ENCODE peak calls at places on chromosomes 7 and 10, in five cellular contexts. One of them, this sample, is unnamed.

GRCh38 chr7:14688208-14688607 is 214.3 kb downstream of the DGKB start:
- DNase-seq in transverse colon: no peak
- DNase-seq in heart left ventricle: no peak
- DNase-seq in IMR-90: no peak
- DNase-seq in GM12891: no peak
- DNase-seq in this sample: no peak

GRCh38 chr7:152072451-152072850 is 47.0 kb downstream of the GALNT11 start:
- DNase-seq in transverse colon: no peak
- DNase-seq in heart left ventricle: no peak
- DNase-seq in IMR-90: no peak
- DNase-seq in GM12891: no peak
- DNase-seq in this sample: no peak

GRCh38 chr10:117946525-117947070 is 100.1 kb downstream of the RAB11FIP2 start:
- DNase-seq in transverse colon: no peak
- DNase-seq in heart left ventricle: no peak
- DNase-seq in IMR-90: peak; percentile 29
- DNase-seq in GM12891: no peak
- DNase-seq in this sample: no peak

GRCh38 chr7:83267141-83267631 is 104.5 kb upstream of the PCLO start:
- DNase-seq in transverse colon: no peak
- DNase-seq in heart left ventricle: no peak
- DNase-seq in IMR-90: no peak
- DNase-seq in GM12891: no peak
- DNase-seq in this sample: no peak

GRCh38 chr10:693506-693905 is 4.0 kb upstream of the DIP2C start:
- DNase-seq in transverse colon: no peak
- DNase-seq in heart left ventricle: no peak
- DNase-seq in IMR-90: peak; percentile 49
- DNase-seq in GM12891: no peak
- DNase-seq in this sample: no peak

GRCh38 chr7:15839415-15840100 is 153.1 kb upstream of the MEOX2 start:
- DNase-seq in transverse colon: no peak
- DNase-seq in heart left ventricle: peak; percentile 81
- DNase-seq in IMR-90: no peak
- DNase-seq in GM12891: no peak
- DNase-seq in this sample: no peak

GRCh38 chr10:49367600-49367999 is 28.3 kb downstream of the DRGX start:
- DNase-seq in transverse colon: no peak
- DNase-seq in heart left ventricle: no peak
- DNase-seq in IMR-90: no peak
- DNase-seq in GM12891: no peak
- DNase-seq in this sample: no peak

GRCh38 chr10:88091490-88092061 is 228.2 kb downstream of the PTEN start:
- DNase-seq in transverse colon: peak; percentile 41
- DNase-seq in heart left ventricle: peak; percentile 27
- DNase-seq in IMR-90: no peak
- DNase-seq in GM12891: peak; percentile 38
- DNase-seq in this sample: peak; percentile 12

GRCh38 chr10:86820509-86820908 is 64.1 kb downstream of the BMPR1A start:
- DNase-seq in transverse colon: no peak
- DNase-seq in heart left ventricle: no peak
- DNase-seq in IMR-90: no peak
- DNase-seq in GM12891: no peak
- DNase-seq in this sample: no peak

GRCh38 chr10:11186330-11186729 is 168.7 kb downstream of the CELF2 start:
- DNase-seq in transverse colon: no peak
- DNase-seq in heart left ventricle: no peak
- DNase-seq in IMR-90: no peak
- DNase-seq in GM12891: no peak
- DNase-seq in this sample: no peak

GRCh38 chr10:72318383-72319262 is 36.1 kb downstream of the DNAJB12 start:
- DNase-seq in transverse colon: no peak
- DNase-seq in heart left ventricle: no peak
- DNase-seq in IMR-90: no peak
- DNase-seq in GM12891: no peak
- DNase-seq in this sample: no peak

GRCh38 chr7:26153823-26154783 is 2.1 kb downstream of the NFE2L3 start:
- DNase-seq in transverse colon: peak; percentile 82
- DNase-seq in heart left ventricle: peak; percentile 35
- DNase-seq in IMR-90: peak; percentile 68
- DNase-seq in GM12891: no peak
- DNase-seq in this sample: no peak

GRCh38 chr10:59589721-59590120 is 119.9 kb downstream of the SLC16A9 start:
- DNase-seq in transverse colon: no peak
- DNase-seq in heart left ventricle: no peak
- DNase-seq in IMR-90: no peak
- DNase-seq in GM12891: no peak
- DNase-seq in this sample: no peak

GRCh38 chr7:12974451-12975166 is 287.2 kb downstream of the ARL4A start:
- DNase-seq in transverse colon: no peak
- DNase-seq in heart left ventricle: no peak
- DNase-seq in IMR-90: no peak
- DNase-seq in GM12891: no peak
- DNase-seq in this sample: no peak

GRCh38 chr10:52652431-52653220 is 120.0 kb downstream of the MBL2 start:
- DNase-seq in transverse colon: no peak
- DNase-seq in heart left ventricle: no peak
- DNase-seq in IMR-90: no peak
- DNase-seq in GM12891: no peak
- DNase-seq in this sample: no peak

GRCh38 chr10:75347211-75347610 is 54.4 kb downstream of the ZNF503 start:
- DNase-seq in transverse colon: no peak
- DNase-seq in heart left ventricle: no peak
- DNase-seq in IMR-90: no peak
- DNase-seq in GM12891: no peak
- DNase-seq in this sample: no peak

GRCh38 chr7:65812281-65812680 is 60.6 kb upstream of the VKORC1L1 start:
- DNase-seq in transverse colon: no peak
- DNase-seq in heart left ventricle: no peak
- DNase-seq in IMR-90: peak; percentile 72
- DNase-seq in GM12891: no peak
- DNase-seq in this sample: no peak

DNA sequence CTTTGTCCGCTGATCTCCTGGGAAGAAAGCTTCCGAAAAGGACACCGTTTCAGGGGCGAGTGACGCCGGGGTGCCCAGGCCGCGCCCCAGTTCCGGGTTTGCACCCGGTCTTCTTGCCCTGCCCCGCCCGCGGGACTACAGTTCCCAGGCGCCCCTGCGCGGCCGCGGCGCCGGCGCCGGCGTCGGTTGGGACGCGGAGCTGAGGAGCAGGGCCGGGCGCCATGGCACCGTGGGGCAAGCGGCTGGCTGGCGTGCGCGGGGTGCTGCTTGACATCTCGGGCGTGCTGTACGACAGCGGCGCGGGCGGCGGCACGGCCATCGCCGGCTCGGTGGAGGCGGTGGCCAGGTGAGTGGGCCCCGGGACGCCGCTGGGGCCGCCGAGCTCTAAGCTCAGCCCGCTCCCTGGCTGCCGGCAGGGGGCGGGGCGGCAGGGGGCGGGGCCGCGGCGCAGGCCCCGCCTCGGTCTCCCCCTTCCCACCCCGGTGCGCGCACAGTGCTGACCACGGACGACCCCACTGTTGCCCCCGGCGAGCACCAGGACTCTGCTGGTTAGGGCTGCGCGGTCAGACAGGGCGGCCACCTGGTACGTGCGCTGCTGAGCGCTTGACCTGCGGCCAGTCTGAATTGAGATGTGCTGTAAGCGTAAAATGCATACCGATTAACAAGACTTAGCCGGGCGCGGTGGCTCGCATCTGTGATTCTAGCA is at the start of gene LHPP:
- DNase-seq in transverse colon: peak; percentile 91
- DNase-seq in heart left ventricle: peak; percentile 86
- DNase-seq in IMR-90: peak; percentile 66
- DNase-seq in GM12891: peak; percentile 94
- DNase-seq in this sample: peak; percentile 91
- TF ChIP-seq POLR2A in transverse colon: peak; percentile 43
- TF ChIP-seq POLR2A in heart left ventricle: peak; percentile 51
- TF ChIP-seq POLR2A in IMR-90: no peak
- TF ChIP-seq POLR2A in GM12891: peak; percentile 40
- TF ChIP-seq POLR2A in this sample: peak; percentile 43

GRCh38 chr10:78774999-78775711 is 293.6 kb upstream of the ZMIZ1 start:
- DNase-seq in transverse colon: no peak
- DNase-seq in heart left ventricle: no peak
- DNase-seq in IMR-90: peak; percentile 83
- DNase-seq in GM12891: no peak
- DNase-seq in this sample: no peak
- TF ChIP-seq POLR2A in transverse colon: no peak
- TF ChIP-seq POLR2A in heart left ventricle: no peak
- TF ChIP-seq POLR2A in IMR-90: no peak
- TF ChIP-seq POLR2A in GM12891: no peak
- TF ChIP-seq POLR2A in this sample: no peak

GRCh38 chr10:26698909-26699308 is 1.4 kb downstream of the PDSS1 start:
- DNase-seq in transverse colon: no peak
- DNase-seq in heart left ventricle: no peak
- DNase-seq in IMR-90: no peak
- DNase-seq in GM12891: no peak
- DNase-seq in this sample: peak; percentile 13

GRCh38 chr10:26699631-26700030 is 2.1 kb downstream of the PDSS1 start:
- DNase-seq in transverse colon: no peak
- DNase-seq in heart left ventricle: no peak
- DNase-seq in IMR-90: no peak
- DNase-seq in GM12891: no peak
- DNase-seq in this sample: no peak

GRCh38 chr10:26697922-26698608 is 564 bp downstream of the PDSS1 start:
- DNase-seq in transverse colon: no peak
- DNase-seq in heart left ventricle: no peak
- DNase-seq in IMR-90: no peak
- DNase-seq in GM12891: no peak
- DNase-seq in this sample: peak; percentile 27

GRCh38 chr10:26696786-26697162 is 727 bp upstream of the PDSS1 start:
- DNase-seq in transverse colon: no peak
- DNase-seq in heart left ventricle: no peak
- DNase-seq in IMR-90: peak; percentile 19
- DNase-seq in GM12891: no peak
- DNase-seq in this sample: no peak

DNA sequence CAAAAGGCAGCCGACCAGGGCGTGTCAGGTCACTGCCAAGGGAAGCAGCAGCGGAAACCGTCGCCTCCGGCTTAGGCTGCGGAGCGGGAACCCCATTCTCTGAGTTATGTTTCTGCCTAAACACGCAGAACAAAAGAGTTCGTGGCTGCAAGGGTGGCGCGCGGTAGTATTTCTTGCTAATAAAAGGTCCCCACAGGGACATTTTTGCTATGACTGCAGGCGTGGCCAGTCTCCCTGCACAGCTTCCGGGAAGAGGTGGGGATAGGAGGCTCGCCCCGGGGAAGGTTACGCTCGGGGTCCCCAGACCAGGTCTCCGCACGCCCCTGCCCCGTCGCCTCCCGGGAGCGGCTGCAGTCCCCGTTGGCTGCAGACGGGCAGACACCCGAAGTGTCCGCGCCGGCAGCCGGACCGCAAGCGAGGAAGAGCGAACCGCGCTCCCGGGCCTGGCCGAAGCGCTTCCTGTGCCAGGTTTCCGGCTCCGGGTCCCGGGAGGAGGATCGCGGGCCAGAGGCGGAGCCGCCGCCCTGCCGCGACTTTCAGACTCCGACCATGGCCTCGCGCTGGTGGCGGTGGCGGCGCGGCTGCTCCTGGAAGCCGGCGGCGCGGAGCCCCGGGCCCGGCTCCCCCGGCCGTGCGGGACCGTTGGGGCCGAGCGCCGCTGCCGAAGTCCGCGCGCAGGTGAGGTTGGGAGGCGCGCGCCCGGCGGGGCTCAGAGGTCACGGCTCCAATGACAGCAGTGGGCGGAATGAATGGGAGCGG is at the start of gene PDSS1:
- DNase-seq in transverse colon: peak; percentile 81
- DNase-seq in heart left ventricle: peak; percentile 83
- DNase-seq in IMR-90: peak; percentile 50
- DNase-seq in GM12891: peak; percentile 74
- DNase-seq in this sample: peak; percentile 80
- TF ChIP-seq POLR2A in transverse colon: peak; percentile 74
- TF ChIP-seq POLR2A in heart left ventricle: peak; percentile 71
- TF ChIP-seq POLR2A in IMR-90: no peak
- TF ChIP-seq POLR2A in GM12891: no peak
- TF ChIP-seq POLR2A in this sample: peak; percentile 84

DNA sequence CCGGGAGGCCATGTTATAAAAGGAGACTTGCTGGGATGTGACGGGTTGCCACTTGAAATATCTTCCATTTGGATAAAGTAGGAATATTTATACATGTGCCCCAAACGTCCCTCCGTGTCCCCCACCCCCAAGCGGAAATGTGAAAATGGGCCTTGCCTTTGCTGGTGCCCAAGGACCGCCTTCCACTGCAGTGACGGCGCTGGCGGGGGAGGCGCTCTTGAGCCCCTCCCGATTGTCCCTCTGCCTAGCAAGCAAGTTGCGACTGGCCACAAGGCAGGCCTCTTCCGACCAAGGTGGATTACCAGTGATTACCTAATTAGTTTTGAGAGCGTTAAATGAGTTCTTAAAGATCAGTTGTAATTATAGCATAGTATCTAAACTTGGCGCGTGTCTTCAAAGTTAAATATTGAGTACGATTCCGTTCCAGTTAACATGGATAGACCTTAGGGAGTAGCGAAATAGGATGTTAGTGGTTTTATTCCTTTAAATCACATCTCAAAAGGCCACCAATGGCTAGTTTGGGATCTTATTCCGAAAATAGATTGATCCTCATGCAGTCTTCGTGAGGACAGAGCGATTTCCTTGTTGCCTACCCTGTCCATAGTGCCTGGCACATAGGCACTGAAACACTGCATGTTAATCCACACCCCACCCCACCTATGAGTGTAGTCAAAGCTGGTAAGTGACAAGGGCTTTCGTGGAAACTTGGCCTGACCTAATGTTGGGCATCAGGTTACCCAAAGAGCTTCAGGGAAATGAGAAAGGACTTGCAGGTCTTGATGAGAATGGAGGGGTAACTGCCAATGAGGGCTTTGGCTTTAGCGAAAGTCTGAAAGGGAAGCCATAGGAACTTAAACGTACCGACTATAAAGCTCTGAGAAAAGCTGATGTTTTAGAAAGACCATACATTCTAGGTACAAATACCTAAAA is 1.1 kb downstream of the PPIA start:
- DNase-seq in transverse colon: peak; percentile 93
- DNase-seq in heart left ventricle: peak; percentile 91
- DNase-seq in IMR-90: peak; percentile 84
- DNase-seq in GM12891: peak; percentile 57
- DNase-seq in this sample: peak; percentile 93
- TF ChIP-seq POLR2A in transverse colon: peak; percentile 37
- TF ChIP-seq POLR2A in heart left ventricle: peak; percentile 24
- TF ChIP-seq POLR2A in IMR-90: peak; percentile 77
- TF ChIP-seq POLR2A in GM12891: peak; percentile 82
- TF ChIP-seq POLR2A in this sample: peak; percentile 51

GRCh38 chr10:70404036-70404905 is at the start of gene EIF4EBP2:
- DNase-seq in transverse colon: peak; percentile 100
- DNase-seq in heart left ventricle: peak; percentile 99
- DNase-seq in IMR-90: peak; percentile 93
- DNase-seq in GM12891: peak; percentile 84
- DNase-seq in this sample: peak; percentile 97
- TF ChIP-seq POLR2A in transverse colon: peak; percentile 99
- TF ChIP-seq POLR2A in heart left ventricle: peak; percentile 97
- TF ChIP-seq POLR2A in IMR-90: peak; percentile 91
- TF ChIP-seq POLR2A in GM12891: peak; percentile 69
- TF ChIP-seq POLR2A in this sample: peak; percentile 81

GRCh38 chr10:79286318-79286951 is 60.8 kb upstream of the PPIF start:
- DNase-seq in transverse colon: peak; percentile 87
- DNase-seq in heart left ventricle: peak; percentile 65
- DNase-seq in IMR-90: peak; percentile 29
- DNase-seq in GM12891: peak; percentile 93
- DNase-seq in this sample: peak; percentile 36
- TF ChIP-seq POLR2A in transverse colon: no peak
- TF ChIP-seq POLR2A in heart left ventricle: no peak
- TF ChIP-seq POLR2A in IMR-90: no peak
- TF ChIP-seq POLR2A in GM12891: peak; percentile 90
- TF ChIP-seq POLR2A in this sample: no peak

This sample was measured in erythroblast.